ENCODE peak calls at places on chromosomes 11 and 22, in four cellular contexts. One of them, this sample, is unnamed.

GRCh38 chr22:40485813-40486610 is 115.6 kb downstream of the SGSM3 start:
- DNase-seq in endodermal cell: no peak
- DNase-seq in right cardiac atrium: peak
- DNase-seq in mucosa of gallbladder: no peak
- DNase-seq in this sample: no peak

GRCh38 chr11:34586655-34587281 is 34.1 kb upstream of the EHF start:
- DNase-seq in endodermal cell: no peak
- DNase-seq in mucosa of gallbladder: no peak
- DNase-seq in right cardiac atrium: no peak
- DNase-seq in this sample: no peak

GRCh38 chr11:9264381-9265210 is 554 bp downstream of the DENND5A start:
- DNase-seq in endodermal cell: peak
- DNase-seq in mucosa of gallbladder: peak
- DNase-seq in right cardiac atrium: peak
- DNase-seq in this sample: peak

GRCh38 chr22:49931863-49932262 is 13.4 kb downstream of the CRELD2 start:
- DNase-seq in endodermal cell: no peak
- DNase-seq in mucosa of gallbladder: no peak
- DNase-seq in right cardiac atrium: no peak
- DNase-seq in this sample: no peak

GRCh38 chr11:125390949-125391348 is 105.1 kb downstream of the FEZ1 start:
- DNase-seq in endodermal cell: no peak
- DNase-seq in right cardiac atrium: no peak
- DNase-seq in mucosa of gallbladder: no peak
- DNase-seq in this sample: no peak

GRCh38 chr11:45879803-45880685 is 5.4 kb upstream of the MAPK8IP1 start:
- DNase-seq in mucosa of gallbladder: no peak
- DNase-seq in endodermal cell: no peak
- DNase-seq in right cardiac atrium: no peak
- DNase-seq in this sample: no peak

GRCh38 chr22:42177891-42178336 is 47.3 kb upstream of the CYP2D6 start:
- DNase-seq in right cardiac atrium: no peak
- DNase-seq in endodermal cell: peak
- DNase-seq in mucosa of gallbladder: peak
- DNase-seq in this sample: no peak

GRCh38 chr11:126518130-126518995 is 162.9 kb downstream of the ST3GAL4 start:
- DNase-seq in mucosa of gallbladder: no peak
- DNase-seq in right cardiac atrium: no peak
- DNase-seq in endodermal cell: no peak
- DNase-seq in this sample: no peak

GRCh38 chr22:47064016-47064415 is 301.6 kb downstream of the TBC1D22A start:
- DNase-seq in mucosa of gallbladder: no peak
- DNase-seq in right cardiac atrium: no peak
- DNase-seq in endodermal cell: no peak
- DNase-seq in this sample: no peak

GRCh38 chr11:12008790-12009616 is 577 bp upstream of the DKK3 start:
- DNase-seq in endodermal cell: peak
- DNase-seq in mucosa of gallbladder: no peak
- DNase-seq in right cardiac atrium: peak
- DNase-seq in this sample: no peak

GRCh38 chr22:30416403-30416802 is 9.2 kb upstream of the MTFP1 start:
- DNase-seq in endodermal cell: no peak
- DNase-seq in right cardiac atrium: no peak
- DNase-seq in mucosa of gallbladder: peak
- DNase-seq in this sample: no peak

GRCh38 chr11:1693327-1694063 is 3.5 kb upstream of the KRTAP5-6 start:
- DNase-seq in mucosa of gallbladder: peak
- DNase-seq in endodermal cell: peak
- DNase-seq in right cardiac atrium: peak
- DNase-seq in this sample: peak

GRCh38 chr11:61298663-61299244 is 3.6 kb upstream of the VWCE start:
- DNase-seq in mucosa of gallbladder: no peak
- DNase-seq in endodermal cell: no peak
- DNase-seq in right cardiac atrium: no peak
- DNase-seq in this sample: no peak

GRCh38 chr11:92104349-92104748 is 120.3 kb upstream of the FAT3 start:
- DNase-seq in right cardiac atrium: no peak
- DNase-seq in mucosa of gallbladder: no peak
- DNase-seq in endodermal cell: no peak
- DNase-seq in this sample: no peak